ENCODE peak calls at places on chromosomes 2 and 18, in five cellular contexts. U, C, J, R and N are unnamed samples.

GRCh38 chr2:132272713-132273112 is 111.0 kb upstream of the ANKRD30BL start:
- DNase-seq in U (no peak), C (no peak), J (no peak), R (no peak), N (no peak)

GRCh38 chr2:71794611-71795010 is 341.2 kb downstream of the DYSF start:
- DNase-seq in U (no peak), C (no peak), J (no peak), R (no peak), N (no peak)

GRCh38 chr2:173043466-173043865 is 32.2 kb upstream of the MAP3K20 start:
- DNase-seq in U (no peak), C (no peak), J (no peak), R (peak), N (no peak)

GRCh38 chr2:161004379-161004778 is 155.8 kb upstream of the TANK start:
- DNase-seq in U (no peak), C (no peak), J (peak), R (no peak), N (peak)

GRCh38 chr2:45643543-45644542 is 7.6 kb upstream of the PRKCE start:
- DNase-seq in U (peak), C (peak), J (peak), R (peak), N (peak)

GRCh38 chr2:240235149-240235803 is 94.8 kb upstream of the OTOS start:
- DNase-seq in U (no peak), C (no peak), J (no peak), R (peak), N (no peak)

GRCh38 chr18:57837917-57838548 is 34.9 kb upstream of the ATP8B1 start:
- DNase-seq in U (no peak), C (no peak), J (no peak), R (no peak), N (no peak)

GRCh38 chr2:84781942-84782716 is 98.8 kb downstream of the TRABD2A start:
- DNase-seq in U (no peak), C (peak), J (peak), R (no peak), N (no peak)

GRCh38 chr18:31722369-31722957 is 38.1 kb upstream of the B4GALT6 start:
- DNase-seq in U (peak), C (peak), J (peak), R (peak), N (peak)

GRCh38 chr2:169116307-169116706 is 46.9 kb downstream of the DHRS9 start:
- DNase-seq in U (no peak), C (no peak), J (no peak), R (no peak), N (no peak)

GRCh38 chr2:230914886-230915285 is 10.2 kb downstream of the GPR55 start:
- DNase-seq in U (no peak), C (no peak), J (no peak), R (no peak), N (no peak)

GRCh38 chr2:212863185-212863588 is 288.2 kb downstream of the IKZF2 start:
- DNase-seq in U (peak), C (no peak), J (peak), R (no peak), N (no peak)

GRCh38 chr18:11175266-11175947 is 26.0 kb upstream of the PIEZO2 start:
- DNase-seq in U (peak), C (no peak), J (no peak), R (no peak), N (peak)

GRCh38 chr2:53859354-53860159 is at the start of gene GPR75:
- DNase-seq in U (peak), C (no peak), J (no peak), R (peak), N (peak)

GRCh38 chr2:206164261-206164862 is 4.7 kb downstream of the EEF1B2 start:
- DNase-seq in U (peak), C (peak), J (peak), R (no peak), N (peak)

GRCh38 chr2:235034270-235035135 is 82.7 kb downstream of the SH3BP4 start:
- DNase-seq in U (no peak), C (no peak), J (no peak), R (no peak), N (no peak)

GRCh38 chr2:238567067-238567855 is 140.5 kb downstream of the ASB1 start:
- DNase-seq in U (no peak), C (no peak), J (peak), R (no peak), N (no peak)

GRCh38 chr2:102826904-102827303 is 65.1 kb downstream of the TMEM182 start:
- DNase-seq in U (peak), C (no peak), J (no peak), R (peak), N (peak)

GRCh38 chr2:127612111-127612822 is 33.7 kb upstream of the GPR17 start:
- DNase-seq in U (no peak), C (no peak), J (no peak), R (no peak), N (no peak)

GRCh38 chr2:143907801-143908200 is 612.1 kb downstream of the ZEB2 start:
- DNase-seq in U (peak), C (no peak), J (no peak), R (no peak), N (no peak)

GRCh38 chr2:151826737-151827157 is 1.5 kb downstream of the ARL5A start:
- DNase-seq in U (peak), C (no peak), J (peak), R (no peak), N (peak)